ENCODE peak calls at places on chromosomes 7 and 10, in four cellular contexts. F, Z, J and T are unnamed samples.

GRCh38 chr10:5888843-5889623 is 660 bp downstream of the ANKRD16 start:
- DNase-seq in F (peak), Z (peak), J (peak), T (peak)

GRCh38 chr10:63542835-63543575 is 21.8 kb downstream of the REEP3 start:
- DNase-seq in F (no peak), Z (peak), J (peak), T (no peak)

GRCh38 chr10:126500866-126501265 is 112.6 kb upstream of the ADAM12 start:
- DNase-seq in F (no peak), Z (no peak), J (no peak), T (no peak)

GRCh38 chr7:157875230-157876179 is 538.7 kb downstream of the DNAJB6 start:
- DNase-seq in F (peak), Z (peak), J (peak), T (no peak)

GRCh38 chr7:29369909-29370488 is 175.4 kb downstream of the CHN2 start:
- DNase-seq in F (peak), Z (no peak), J (peak), T (no peak)

GRCh38 chr10:60810437-60811182 is 32.3 kb downstream of the CDK1 start:
- DNase-seq in F (no peak), Z (peak), J (peak), T (peak)

GRCh38 chr10:68075550-68076004 is 494 bp upstream of the HERC4 start:
- DNase-seq in F (no peak), Z (no peak), J (no peak), T (no peak)

GRCh38 chr10:2572611-2573010 is 494.7 kb upstream of the PFKP start:
- DNase-seq in F (no peak), Z (no peak), J (no peak), T (no peak)

GRCh38 chr7:2670720-2671391 is 17.1 kb upstream of the AMZ1 start:
- DNase-seq in F (peak), Z (peak), J (peak), T (peak)

GRCh38 chr10:86373251-86373650 is 6.7 kb upstream of the GRID1 start:
- DNase-seq in F (no peak), Z (no peak), J (no peak), T (no peak)

GRCh38 chr7:130490888-130491771 is 755 bp upstream of the MEST start:
- DNase-seq in F (peak), Z (no peak), J (peak), T (peak)

GRCh38 chr10:56231436-56231835 is 129.6 kb downstream of the ZWINT start:
- DNase-seq in F (peak), Z (peak), J (no peak), T (no peak)
- TF ChIP-seq EZH2 in F (no peak), Z (no peak), J (no peak), T (no peak)

DNA sequence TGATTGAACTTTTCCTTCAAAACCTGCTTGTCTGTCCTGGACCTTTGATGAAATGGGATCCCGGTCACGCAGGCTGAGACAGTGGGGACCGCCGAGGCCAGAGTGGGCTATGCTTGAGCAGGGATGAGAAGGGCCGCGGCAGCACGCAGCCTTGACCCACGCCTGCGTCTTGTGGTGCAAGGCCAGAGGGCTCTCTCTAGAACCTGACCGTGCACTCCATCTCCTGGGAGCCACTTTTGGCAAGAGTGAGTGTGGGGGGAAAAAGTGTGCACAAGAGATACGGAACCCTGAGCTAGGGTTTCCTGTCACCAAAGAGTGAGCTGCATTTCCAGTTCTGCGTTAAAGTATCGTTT is 42.4 kb downstream of the WIPI2 start:
- DNase-seq in F (no peak), Z (no peak), J (no peak), T (no peak)
- H3K4me2 ChIP-seq in F (no peak), Z (no peak), J (no peak), T (no peak)

DNA sequence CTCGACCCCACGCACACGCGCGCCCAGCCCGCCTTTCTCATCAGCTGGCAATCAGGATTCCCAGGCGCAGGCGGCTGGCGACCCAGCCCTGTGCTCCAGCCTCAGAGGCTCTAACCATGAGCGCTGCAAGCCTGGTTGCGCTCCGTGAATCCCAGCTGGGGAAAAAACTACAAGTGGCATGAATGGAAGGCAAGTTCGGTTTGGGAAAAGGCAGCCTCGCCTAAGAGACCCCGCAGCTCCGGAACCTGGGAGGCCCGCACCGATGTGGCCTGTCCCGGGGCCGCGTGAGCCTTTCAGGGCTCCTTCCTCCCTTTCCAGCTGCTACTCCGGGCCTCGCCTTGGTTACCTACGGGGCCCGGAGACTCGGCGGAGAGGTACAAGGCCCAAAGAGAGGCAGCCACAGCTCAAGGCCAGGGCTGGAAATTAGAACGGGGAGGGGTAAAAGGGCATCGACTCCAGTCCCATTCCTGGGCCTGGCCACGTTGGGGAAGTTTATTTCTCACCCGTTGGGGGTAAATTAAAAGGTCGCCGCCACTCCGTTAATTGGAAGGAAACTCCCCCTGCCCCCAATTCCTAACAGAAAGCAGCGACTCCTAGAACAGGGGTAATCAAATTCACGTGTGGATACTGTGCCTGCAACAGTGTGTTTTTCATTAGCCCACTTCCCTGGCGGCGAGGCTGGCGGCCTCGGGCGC is 1.3 kb upstream of the HOXA9 start:
- DNase-seq in F (peak), Z (peak), J (no peak), T (no peak)
- TF ChIP-seq EZH2 in F (peak), Z (no peak), J (peak), T (no peak)

GRCh38 chr10:31866118-31866670 is 62.4 kb downstream of the ARHGAP12 start:
- DNase-seq in F (no peak), Z (peak), J (no peak), T (no peak)
- H3K4me2 ChIP-seq in F (peak), Z (peak), J (no peak), T (no peak)

DNA sequence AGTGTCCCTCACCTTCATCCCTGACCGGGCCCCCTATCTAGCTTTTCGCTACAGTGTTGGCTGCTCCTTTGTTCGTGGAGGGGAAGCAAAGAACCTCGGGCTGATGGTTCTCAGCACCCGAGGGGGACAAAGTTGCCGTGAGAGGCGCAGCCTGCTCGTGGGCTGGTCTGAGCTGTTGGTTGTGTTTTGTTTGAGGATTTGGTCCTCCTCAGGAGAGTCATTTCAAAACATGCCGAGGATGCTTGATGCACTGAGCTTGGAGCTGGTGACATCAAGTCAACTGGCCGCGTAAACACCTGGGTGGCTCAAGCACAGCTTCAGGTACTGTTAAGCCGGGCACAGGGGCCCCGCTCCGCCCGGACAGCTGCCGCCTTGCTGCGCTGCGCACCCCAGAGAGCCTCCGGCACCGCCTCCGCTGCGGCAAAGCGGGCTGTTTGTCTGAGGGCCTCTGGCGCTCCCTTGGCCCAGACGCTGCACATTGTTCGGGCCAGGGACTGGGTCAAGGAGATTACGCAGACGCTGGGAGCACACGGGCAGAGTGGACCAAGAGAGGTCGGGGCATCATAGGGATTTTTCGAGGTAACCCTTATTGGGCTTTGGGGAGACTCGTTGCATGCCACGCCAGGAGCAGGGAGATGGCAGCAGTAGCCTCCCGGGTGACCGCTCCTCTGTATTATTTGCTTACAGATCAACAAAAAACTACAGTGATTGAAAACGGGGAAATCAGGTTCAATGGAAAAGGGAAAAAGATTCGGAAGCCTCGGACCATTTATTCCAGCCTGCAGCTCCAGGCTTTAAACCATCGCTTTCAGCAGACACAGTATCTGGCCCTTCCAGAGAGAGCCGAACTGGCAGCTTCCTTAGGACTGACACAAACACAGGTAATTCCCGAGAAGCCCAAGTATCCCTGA is 1.9 kb downstream of the DLX6 start:
- DNase-seq in F (peak), Z (no peak), J (no peak), T (no peak)
- TF ChIP-seq EZH2 in F (peak), Z (no peak), J (peak), T (peak)

DNA sequence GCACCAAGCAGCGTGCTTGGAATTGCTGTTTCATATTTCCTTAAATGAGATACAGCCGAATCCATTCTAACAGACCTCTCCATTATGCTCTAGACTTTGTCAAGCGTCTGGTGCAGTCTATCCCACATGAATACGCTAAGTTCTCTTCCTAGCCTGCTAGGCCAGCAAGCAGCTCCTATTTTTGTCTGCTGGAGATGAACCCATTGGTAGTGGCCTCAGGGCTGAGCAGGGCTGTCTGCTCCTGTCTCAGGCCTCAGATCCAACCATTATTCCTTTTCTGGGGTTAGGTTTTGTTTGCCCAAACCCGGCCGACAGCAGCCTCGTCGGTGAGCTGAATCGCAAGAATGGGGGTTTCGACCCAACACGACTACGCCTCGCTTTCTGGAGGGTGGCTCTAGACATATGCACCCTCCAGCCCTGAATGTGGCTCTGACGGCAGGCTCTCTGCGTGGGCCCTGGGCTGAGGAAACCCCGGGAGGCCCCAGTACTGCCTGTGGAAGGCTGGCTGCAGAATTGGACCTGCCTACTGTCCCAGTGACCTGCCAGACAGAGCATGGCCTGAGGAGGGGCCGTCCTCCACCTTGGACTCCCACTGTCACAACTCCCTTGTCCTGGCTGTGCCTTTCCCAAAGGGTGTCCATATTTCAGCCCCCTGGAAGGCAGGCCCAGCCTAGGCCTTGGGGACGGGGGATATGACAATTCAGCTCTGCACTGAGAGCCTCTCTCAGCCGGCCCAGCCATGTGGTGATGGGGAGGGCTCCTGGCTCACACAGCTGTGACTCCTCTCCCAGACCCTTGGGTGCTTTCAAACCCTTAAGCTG is 267.9 kb upstream of the TCERG1L start:
- DNase-seq in F (no peak), Z (no peak), J (no peak), T (no peak)
- H3K4me2 ChIP-seq in F (no peak), Z (no peak), J (no peak), T (no peak)

GRCh38 chr7:32761451-32762320 is 129.9 kb downstream of the KBTBD2 start:
- DNase-seq in F (peak), Z (no peak), J (no peak), T (peak)
- TF ChIP-seq EZH2 in F (peak), Z (no peak), J (peak), T (peak)